ENCODE peak calls at places on chromosomes 6 and 20, in seven cellular contexts. Z is aorta; W is SJSA1; A is prostate gland; D is CD4-positive, CD25-positive, alpha-beta regulatory T cell; L is dorsolateral prefrontal cortex; T is GM06990. G is an unnamed sample.

GRCh38 chr6:163324928-163325784 is 89.4 kb upstream of the QKI start:
- DNase-seq in T (no peak), A (peak; percentile 31), Z (no peak), L (peak; percentile 72), W (peak; percentile 60), D (no peak), G (no peak)

GRCh38 chr6:152482289-152482688 is 154.9 kb downstream of the SYNE1 start:
- DNase-seq in T (no peak), D (no peak), A (no peak), W (no peak), Z (no peak), L (no peak), G (no peak)

GRCh38 chr6:27669798-27670301 is 196.9 kb upstream of the ZNF184 start:
- DNase-seq in W (no peak), Z (no peak), L (no peak), A (no peak), D (no peak), T (no peak), G (no peak)

GRCh38 chr6:37669306-37669705 is 28.4 kb downstream of the MDGA1 start:
- DNase-seq in D (no peak), T (no peak), Z (no peak), L (no peak), A (no peak), W (no peak), G (no peak)

GRCh38 chr6:149045404-149045803 is 272.1 kb upstream of the TAB2 start:
- DNase-seq in Z (no peak), D (no peak), W (no peak), A (no peak), T (no peak), L (no peak), G (no peak)

GRCh38 chr6:48032156-48032555 is 78.8 kb downstream of the PTCHD4 start:
- DNase-seq in Z (no peak), D (no peak), A (no peak), W (no peak), T (no peak), L (no peak), G (no peak)

GRCh38 chr6:33729059-33729458 is 17.6 kb upstream of the UQCC2 start:
- DNase-seq in L (no peak), T (no peak), W (no peak), A (no peak), D (no peak), Z (no peak), G (peak; percentile 37)

GRCh38 chr6:113758725-113759576 is 98.2 kb upstream of the MARCKS start:
- DNase-seq in W (no peak), D (no peak), Z (no peak), A (no peak), T (no peak), L (no peak), G (no peak)

GRCh38 chr20:64161595-64162238 is 2.5 kb upstream of the MYT1 start:
- DNase-seq in T (no peak), L (peak; percentile 29), W (no peak), D (no peak), A (peak; percentile 37), Z (no peak), G (peak; percentile 43)

GRCh38 chr6:147712841-147713240 is 204.4 kb downstream of the SAMD5 start:
- DNase-seq in A (no peak), D (no peak), L (no peak), T (no peak), Z (no peak), W (no peak), G (no peak)

GRCh38 chr6:53647437-53648094 is 18.0 kb downstream of the KLHL31 start:
- DNase-seq in Z (no peak), T (no peak), W (no peak), A (no peak), D (peak; percentile 5), L (no peak), G (no peak)

GRCh38 chr20:24402234-24402633 is 67.2 kb upstream of the SYNDIG1 start:
- DNase-seq in A (no peak), Z (no peak), T (no peak), L (no peak), D (no peak), W (no peak), G (no peak)

GRCh38 chr6:146087386-146087785 is 58.5 kb downstream of the GRM1 start:
- DNase-seq in Z (no peak), T (no peak), A (no peak), W (no peak), D (no peak), L (no peak), G (no peak)

DNA sequence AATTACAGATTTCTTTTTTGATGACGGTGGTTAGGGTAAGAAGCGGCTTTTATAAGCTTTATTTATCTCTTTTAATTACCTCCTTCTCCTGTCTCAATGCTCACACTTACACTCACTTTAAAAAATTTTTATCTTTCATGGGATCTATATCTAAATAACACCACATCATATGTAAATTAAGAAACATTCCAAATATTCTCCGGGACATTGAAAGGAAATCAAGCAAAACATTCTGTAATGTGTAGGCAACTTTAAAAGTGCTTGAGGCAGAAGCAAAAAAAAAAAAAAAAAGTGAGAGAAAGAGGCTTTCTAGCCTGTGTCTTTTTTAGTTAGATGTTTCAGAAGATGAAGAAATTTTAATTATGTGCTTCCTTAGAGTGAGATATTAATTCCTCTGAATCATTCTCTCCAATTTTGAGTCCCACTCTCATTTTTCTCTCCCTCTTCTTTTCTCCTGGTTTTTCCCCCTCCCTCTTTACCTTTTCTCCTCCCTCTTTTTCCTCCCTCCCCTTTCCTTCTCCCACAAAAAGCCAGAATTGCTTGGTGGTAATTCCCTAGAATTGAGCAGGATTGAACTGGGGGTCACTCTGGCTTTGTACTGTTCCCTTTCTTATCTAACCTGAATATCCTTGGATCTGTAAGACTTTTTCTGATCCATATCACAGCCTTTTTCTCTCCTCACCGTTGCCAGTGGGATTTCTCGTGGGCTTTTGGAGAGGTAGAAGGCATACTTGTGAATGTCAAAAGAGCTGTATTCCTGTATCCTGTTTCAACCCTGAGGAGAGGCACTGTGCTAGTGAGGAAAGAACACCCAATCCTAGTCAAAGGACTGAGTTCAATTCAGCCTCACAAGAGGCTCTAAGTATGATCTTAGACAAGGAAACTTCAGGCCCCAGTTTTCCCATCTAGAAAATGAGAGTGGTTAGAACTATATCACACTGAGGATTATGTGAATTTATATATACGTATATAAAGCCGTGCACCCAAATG is 30.4 kb downstream of the KCNQ5 start:
- DNase-seq in W (no peak), D (no peak), L (no peak), Z (no peak), A (no peak), T (no peak), G (no peak)
- H3K4me3 ChIP-seq in W (no peak overlapping the region), D (no peak overlapping the region), L (no peak overlapping the region), Z (no peak overlapping the region), A (no peak overlapping the region), T (no peak overlapping the region), G (no peak overlapping the region)

GRCh38 chr20:38446441-38447209 is 11.5 kb upstream of the SNHG17 start:
- DNase-seq in D (peak; percentile 85), W (peak; percentile 93), L (peak; percentile 84), T (peak; percentile 90), A (peak; percentile 80), Z (peak; percentile 98), G (peak; percentile 92)

GRCh38 chr20:38445901-38446425 is 10.8 kb upstream of the SNHG17 start:
- DNase-seq in L (no peak), D (no peak), W (no peak), T (no peak), A (no peak), Z (peak; percentile 72), G (no peak)

GRCh38 chr20:38449046-38449445 is 13.9 kb upstream of the SNHG17 start:
- DNase-seq in A (no peak), D (no peak), L (no peak), W (no peak), Z (no peak), T (no peak), G (no peak)

GRCh38 chr20:38447251-38447661 is 12.1 kb upstream of the SNHG17 start:
- DNase-seq in L (no peak), W (no peak), T (no peak), A (no peak), D (no peak), Z (peak; percentile 46), G (no peak)

GRCh38 chr20:38447931-38448675 is 13.0 kb upstream of the SNHG17 start:
- DNase-seq in L (no peak), T (peak; percentile 43), A (no peak), W (no peak), Z (peak; percentile 40), D (no peak), G (peak; percentile 57)
- H3K4me3 ChIP-seq in L (no peak overlapping the region), T (peak overlapping the region; percentile 74), A (peak overlapping the region; percentile 21), W (no peak overlapping the region), Z (no peak overlapping the region), D (no peak overlapping the region), G (peak overlapping the region; percentile 95)

GRCh38 chr6:16217156-16217721 is 21.1 kb upstream of the GMPR start:
- DNase-seq in D (no peak), A (no peak), W (no peak), Z (no peak), T (no peak), L (no peak), G (no peak)
- H3K4me3 ChIP-seq in D (no peak overlapping the region), A (no peak overlapping the region), W (no peak overlapping the region), Z (no peak overlapping the region), T (no peak overlapping the region), L (no peak overlapping the region), G (no peak overlapping the region)

GRCh38 chr20:16486532-16486931 is 86.7 kb downstream of the KIF16B start:
- DNase-seq in Z (no peak), A (no peak), D (no peak), W (no peak), T (no peak), L (no peak), G (no peak)

GRCh38 chr20:16485406-16485805 is 87.8 kb downstream of the KIF16B start:
- DNase-seq in A (no peak), D (no peak), W (no peak), Z (no peak), L (no peak), T (no peak), G (no peak)

GRCh38 chr20:16491277-16491912 is 81.9 kb downstream of the KIF16B start:
- DNase-seq in T (peak; percentile 7), D (no peak), A (no peak), Z (no peak), W (no peak), L (no peak), G (no peak)

GRCh38 chr20:16490696-16491095 is 82.6 kb downstream of the KIF16B start:
- DNase-seq in W (no peak), Z (no peak), L (no peak), A (no peak), D (no peak), T (no peak), G (no peak)

DNA sequence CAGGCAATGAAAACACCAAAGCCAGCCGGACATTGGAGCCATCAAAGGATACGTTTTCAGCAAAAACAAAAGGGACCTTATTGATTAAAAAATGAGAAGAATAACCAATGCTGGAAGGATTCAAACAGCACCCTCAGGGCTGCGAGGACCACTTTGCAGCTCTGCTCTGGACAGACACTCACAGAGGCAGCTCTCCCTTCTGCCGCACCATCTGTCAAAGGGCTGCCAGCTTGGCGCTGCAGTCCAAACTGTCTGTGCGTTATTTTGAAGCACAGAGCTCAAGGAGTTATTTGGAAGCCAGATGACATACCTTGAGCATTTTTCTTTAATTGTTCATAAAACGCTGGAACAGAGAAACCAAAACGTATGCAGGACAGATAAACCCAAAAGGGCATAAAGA is 85.2 kb downstream of the KIF16B start:
- DNase-seq in T (no peak), L (no peak), D (no peak), Z (no peak), A (no peak), W (no peak), G (no peak)
- H3K4me3 ChIP-seq in T (no peak overlapping the region), L (no peak overlapping the region), D (no peak overlapping the region), Z (no peak overlapping the region), A (no peak overlapping the region), W (no peak overlapping the region), G (no peak overlapping the region)

GRCh38 chr6:170291271-170292110 is 613 bp upstream of the DLL1 start:
- DNase-seq in D (peak; percentile 31), W (peak; percentile 44), Z (peak; percentile 91), L (peak; percentile 93), T (no peak), A (peak; percentile 72), G (peak; percentile 84)
- H3K4me3 ChIP-seq in D (peak overlapping the region; percentile 32), W (peak overlapping the region; percentile 12), Z (peak overlapping the region; percentile 68), L (peak overlapping the region; percentile 48), T (peak overlapping the region; percentile 35), A (peak overlapping the region; percentile 76), G (peak overlapping the region; percentile 63)

G was measured in right lobe of liver.